ENCODE peak calls at places on chromosomes 11 and 22, in eight cellular contexts. E is stimulated activated CD8-positive, alpha-beta memory T cell treated with anti-CD3 and anti-CD28 coated beads, Interleukin-15, amount 100 ng/mL, for 4 hours; X is kidney; K is fibroblast of pulmonary artery; F is AML-193; M is fibroblast of the aortic adventitia; V is MCF 10A; Z is EL. T is an unnamed sample.

GRCh38 chr11:2325123-2325522 is 23.3 kb downstream of the TSPAN32 start:
- DNase-seq in E (no peak), X (no peak), K (no peak), F (no peak), M (no peak), V (no peak), Z (no peak), T (no peak)

GRCh38 chr11:14418801-14419417 is 59.9 kb upstream of the RRAS2 start:
- DNase-seq in E (no peak), X (no peak), K (peak), F (no peak), M (no peak), V (peak), Z (peak), T (peak)

GRCh38 chr11:14127679-14128078 is 165.2 kb downstream of the SPON1 start:
- DNase-seq in E (no peak), X (no peak), K (no peak), F (no peak), M (no peak), V (no peak), Z (no peak), T (no peak)

GRCh38 chr22:38416621-38417251 is 38.3 kb downstream of the KCNJ4 start:
- DNase-seq in E (no peak), X (peak), K (no peak), F (no peak), M (no peak), V (no peak), Z (no peak), T (no peak)

GRCh38 chr11:126341760-126342161 is 13.7 kb upstream of the ST3GAL4 start:
- DNase-seq in E (no peak), X (peak), K (peak), F (no peak), M (peak), V (peak), Z (peak), T (peak)

GRCh38 chr11:10633261-10633660 is 60.3 kb downstream of the IRAG1 start:
- DNase-seq in E (no peak), X (no peak), K (no peak), F (no peak), M (no peak), V (peak), Z (no peak), T (no peak)

GRCh38 chr11:133516845-133517244 is 15.5 kb downstream of the OPCML start:
- DNase-seq in E (no peak), X (no peak), K (no peak), F (no peak), M (no peak), V (no peak), Z (no peak), T (no peak)

GRCh38 chr11:96311120-96311568 is 31.9 kb downstream of the MAML2 start:
- DNase-seq in E (no peak), X (no peak), K (peak), F (no peak), M (peak), V (peak), Z (peak), T (peak)

GRCh38 chr11:2580444-2581050 is 119.2 kb downstream of the KCNQ1OT1 start:
- DNase-seq in E (no peak), X (peak), K (no peak), F (no peak), M (no peak), V (no peak), Z (no peak), T (no peak)

GRCh38 chr22:19478466-19479357 is at the start of gene UFD1:
- DNase-seq in E (peak), X (peak), K (peak), F (no peak), M (peak), V (peak), Z (peak), T (peak)

GRCh38 chr11:123145220-123145619 is 49.8 kb downstream of the CLMP start:
- DNase-seq in E (no peak), X (peak), K (peak), F (no peak), M (peak), V (peak), Z (peak), T (peak)

GRCh38 chr11:113419426-113420003 is 31.9 kb downstream of the ANKK1 start:
- DNase-seq in E (no peak), X (no peak), K (no peak), F (no peak), M (no peak), V (no peak), Z (no peak), T (no peak)

T was measured in HT1080.